ENCODE peak calls at places on chromosomes 2 and 18, in six cellular contexts. S is AG04449; J is stimulated activated CD4-positive, alpha-beta T cell treated with anti-CD3 and anti-CD28 coated beads, Interleukin-12 subunit alpha, Interleukin-12 subunit beta, amount 100 ng/mL, for 4 hours; Q is IMR-90; C is hypothalamus; W is epithelial cell of esophagus. I is an unnamed sample.

GRCh38 chr2:72423766-72424165 is 276.1 kb upstream of the CYP26B1 start:
- DNase-seq in J (no peak), Q (no peak), S (no peak), C (no peak), W (no peak), I (no peak)

GRCh38 chr2:186129767-186130581 is 356.1 kb upstream of the ZC3H15 start:
- DNase-seq in S (peak; percentile 10), J (no peak), C (no peak), Q (peak; percentile 40), W (peak; percentile 40), I (peak; percentile 1)

GRCh38 chr2:216633616-216634316 is 546 bp downstream of the IGFBP2 start:
- DNase-seq in J (no peak), C (no peak), W (no peak), S (no peak), Q (no peak), I (no peak)

GRCh38 chr18:69885841-69886531 is 61.7 kb downstream of the CD226 start:
- DNase-seq in S (no peak), C (no peak), W (no peak), Q (no peak), J (no peak), I (no peak)

GRCh38 chr2:81901017-81901416 is 1596.5 kb upstream of the LRRTM1 start:
- DNase-seq in S (no peak), W (peak; percentile 7), J (no peak), C (no peak), Q (no peak), I (no peak)

GRCh38 chr18:79588636-79589481 is 90.7 kb upstream of the CTDP1 start:
- DNase-seq in J (no peak), Q (peak; percentile 87), W (peak; percentile 16), S (peak; percentile 41), C (no peak), I (peak; percentile 69)

GRCh38 chr2:23394700-23395099 is 9.7 kb downstream of the KLHL29 start:
- DNase-seq in C (no peak), W (no peak), J (no peak), Q (no peak), S (no peak), I (no peak)

GRCh38 chr2:74702001-74702715 is 48.1 kb downstream of the SEMA4F start:
- DNase-seq in Q (no peak), W (no peak), S (no peak), J (no peak), C (no peak), I (no peak)

GRCh38 chr2:3044587-3045317 is 332.9 kb downstream of the EIPR1 start:
- DNase-seq in S (no peak), Q (no peak), W (no peak), C (no peak), J (no peak), I (no peak)

GRCh38 chr2:72833084-72833714 is 7.4 kb upstream of the EXOC6B start:
- DNase-seq in C (no peak), S (no peak), W (peak; percentile 14), Q (no peak), J (no peak), I (no peak)

GRCh38 chr2:112073875-112074274 is 18.8 kb downstream of the TMEM87B start:
- DNase-seq in Q (peak; percentile 33), J (no peak), W (peak; percentile 22), S (no peak), C (no peak), I (no peak)

GRCh38 chr2:196234672-196235071 is 63.3 kb upstream of the STK17B start:
- DNase-seq in S (no peak), W (peak; percentile 63), C (no peak), J (peak; percentile 47), Q (peak; percentile 76), I (no peak)

GRCh38 chr2:134181219-134181618 is 72.7 kb upstream of the MGAT5 start:
- DNase-seq in W (peak; percentile 88), C (no peak), J (no peak), S (no peak), Q (no peak), I (no peak)

GRCh38 chr2:73084971-73085370 is 13.5 kb upstream of the SFXN5 start:
- DNase-seq in S (no peak), J (no peak), W (peak; percentile 22), C (no peak), Q (no peak), I (no peak)

GRCh38 chr18:4204151-4204720 is 250.9 kb downstream of the DLGAP1 start:
- DNase-seq in Q (no peak), J (no peak), W (no peak), S (no peak), C (no peak), I (no peak)

GRCh38 chr2:74944987-74945782 is 13.3 kb upstream of the POLE4 start:
- DNase-seq in C (no peak), W (no peak), Q (peak; percentile 52), S (no peak), J (no peak), I (no peak)

GRCh38 chr2:217220228-217221013 is 360.6 kb upstream of the TNP1 start:
- DNase-seq in S (no peak), C (no peak), Q (no peak), J (no peak), W (no peak), I (no peak)

GRCh38 chr2:197997083-197997541 is 192.7 kb downstream of the PLCL1 start:
- DNase-seq in C (no peak), S (no peak), Q (no peak), J (no peak), W (no peak), I (no peak)

GRCh38 chr2:176752295-176752694 is 460.3 kb upstream of the HNRNPA3 start:
- DNase-seq in S (no peak), Q (no peak), W (no peak), J (no peak), C (no peak), I (no peak)

GRCh38 chr2:203578511-203579130 is 43.5 kb upstream of the RAPH1 start:
- DNase-seq in W (peak; percentile 49), S (no peak), J (no peak), C (no peak), Q (no peak), I (no peak)

GRCh38 chr2:8484502-8485283 is 197.2 kb upstream of the ID2 start:
- DNase-seq in Q (no peak), W (no peak), C (no peak), S (no peak), J (no peak), I (no peak)

GRCh38 chr2:1563943-1564342 is 150.7 kb downstream of the TPO start:
- DNase-seq in J (no peak), S (no peak), Q (no peak), W (no peak), C (no peak), I (no peak)

GRCh38 chr18:3481696-3482210 is 31.8 kb downstream of the TGIF1 start:
- DNase-seq in C (no peak), J (no peak), S (no peak), W (peak; percentile 45), Q (peak; percentile 38), I (no peak)

GRCh38 chr18:13501896-13502295 is 224.5 kb downstream of the FAM210A start:
- DNase-seq in J (peak; percentile 20), Q (no peak), C (no peak), W (no peak), S (no peak), I (no peak)

GRCh38 chr18:51193621-51194287 is 3.7 kb downstream of the MEX3C start:
- DNase-seq in Q (peak; percentile 54), S (no peak), J (no peak), W (peak; percentile 31), C (no peak), I (no peak)

I was measured in NCI-H1092.